ENCODE peak calls at places on chromosomes 13 and 19, in five cellular contexts. J, N, B, S and U are unnamed samples.

GRCh38 chr13:112685856-112686255 is 4.0 kb upstream of the ATP11A start:
- DNase-seq in J (no peak), N (no peak), B (peak), S (peak), U (no peak)

GRCh38 chr13:80473695-80474094 is 132.8 kb upstream of the SPRY2 start:
- DNase-seq in J (no peak), N (no peak), B (peak), S (peak), U (peak)

GRCh38 chr19:58294743-58295374 is 10.3 kb upstream of the ERVK3-1 start:
- DNase-seq in J (no peak), N (no peak), B (no peak), S (no peak), U (no peak)

GRCh38 chr19:45599286-45599685 is 2.7 kb downstream of the GPR4 start:
- DNase-seq in J (peak), N (no peak), B (no peak), S (peak), U (no peak)

GRCh38 chr13:78102121-78102677 is 183.6 kb upstream of the EDNRB start:
- DNase-seq in J (no peak), N (no peak), B (no peak), S (no peak), U (peak)

GRCh38 chr19:18815673-18816072 is 16.1 kb upstream of the UPF1 start:
- DNase-seq in J (no peak), N (no peak), B (no peak), S (peak), U (no peak)

GRCh38 chr19:2625434-2625833 is 77.1 kb downstream of the GNG7 start:
- DNase-seq in J (no peak), N (no peak), B (no peak), S (no peak), U (no peak)

GRCh38 chr19:858868-859843 is at the start of gene CFD:
- DNase-seq in J (no peak), N (no peak), B (no peak), S (peak), U (no peak)

GRCh38 chr13:46712524-46712923 is 84.4 kb downstream of the ESD start:
- DNase-seq in J (peak), N (no peak), B (peak), S (no peak), U (no peak)

GRCh38 chr13:25200783-25201182 is 28.7 kb upstream of the AMER2 start:
- DNase-seq in J (no peak), N (no peak), B (no peak), S (no peak), U (no peak)

DNA sequence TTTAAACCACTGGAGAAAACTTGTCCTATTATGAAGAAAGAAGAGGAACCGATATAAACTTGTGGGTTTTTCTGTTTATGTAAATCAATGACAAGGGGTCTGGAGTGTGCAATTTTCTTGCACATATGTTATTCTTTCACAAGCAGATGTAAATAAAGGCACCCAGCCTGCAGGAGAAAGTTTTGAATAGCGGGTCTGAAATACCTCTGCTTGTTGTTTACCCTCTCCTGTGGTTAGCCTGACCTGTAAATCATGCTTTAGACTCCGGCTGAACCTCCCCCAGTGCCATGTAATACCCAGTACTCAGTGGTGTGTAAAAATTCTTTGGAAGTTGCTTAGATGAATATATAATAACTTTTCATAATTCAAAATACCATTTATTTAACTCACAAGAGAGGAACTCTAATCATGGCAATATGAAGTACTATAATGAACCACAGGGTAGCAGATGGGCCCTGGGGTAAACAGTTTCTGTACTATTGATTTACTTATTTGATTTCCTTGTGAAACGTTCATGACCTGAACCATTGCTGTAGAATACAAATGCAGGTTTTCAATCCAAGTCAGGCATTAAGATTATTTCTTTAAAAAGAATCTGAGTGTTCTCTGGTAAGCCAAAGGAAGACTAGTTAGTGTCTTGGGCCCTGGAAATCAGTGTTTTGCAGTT is 245.1 kb downstream of the LMO7 start:
- DNase-seq in J (no peak), N (no peak), B (no peak), S (no peak), U (no peak)
- TF ChIP-seq CTCF in J (no peak), N (no peak), B (no peak), S (no peak), U (no peak)

DNA sequence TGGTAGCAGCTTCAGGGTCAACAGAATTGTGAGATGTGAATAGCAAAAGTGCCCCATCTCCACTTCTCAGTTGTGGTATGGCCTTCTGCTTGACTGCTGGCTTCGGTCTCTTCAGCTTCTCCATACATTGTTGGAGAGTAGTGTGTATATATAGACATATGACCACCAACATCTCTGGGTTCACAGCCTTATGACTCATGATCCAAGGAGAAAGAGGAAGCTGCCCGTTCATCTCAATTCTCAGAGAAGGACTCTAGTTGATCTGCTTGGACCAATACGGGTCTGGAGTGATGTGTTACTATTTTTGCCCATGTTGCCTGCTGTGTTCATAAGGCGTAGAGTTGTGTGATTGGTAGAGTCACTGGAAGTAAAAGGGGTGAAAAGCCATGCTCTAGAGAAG is 3.6 kb upstream of the COMMD6 start:
- DNase-seq in J (no peak), N (no peak), B (no peak), S (no peak), U (no peak)
- H2AFZ ChIP-seq in J (no peak), N (no peak), B (no peak), S (no peak), U (no peak)

GRCh38 chr13:23710366-23710765 is 140.2 kb downstream of the TNFRSF19 start:
- DNase-seq in J (no peak), N (no peak), B (no peak), S (no peak), U (no peak)

GRCh38 chr13:23705578-23705977 is 135.4 kb downstream of the TNFRSF19 start:
- DNase-seq in J (no peak), N (no peak), B (no peak), S (no peak), U (no peak)

GRCh38 chr13:23709521-23709920 is 139.3 kb downstream of the TNFRSF19 start:
- DNase-seq in J (no peak), N (no peak), B (no peak), S (no peak), U (no peak)

GRCh38 chr13:23711355-23711754 is 141.1 kb downstream of the TNFRSF19 start:
- DNase-seq in J (no peak), N (no peak), B (no peak), S (no peak), U (no peak)

DNA sequence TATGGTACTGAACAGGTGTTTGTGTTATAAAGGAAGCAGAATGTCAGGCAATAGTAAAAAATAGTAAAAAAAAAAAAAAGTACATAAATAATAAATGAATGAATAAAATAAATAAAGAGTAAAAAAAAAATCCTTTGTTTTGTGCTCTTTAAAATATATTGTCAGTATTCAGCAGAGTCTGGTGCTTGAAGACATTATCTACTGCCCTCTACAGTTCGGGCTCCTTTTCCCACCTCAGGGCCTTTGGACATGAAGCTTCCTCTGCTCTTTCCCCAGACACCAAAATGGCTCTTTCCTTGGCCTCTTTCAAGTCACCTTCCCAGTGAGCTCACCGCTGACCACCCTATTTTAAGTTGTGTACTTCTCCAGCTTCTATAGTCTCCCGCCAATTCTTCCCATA is 137.5 kb downstream of the TNFRSF19 start:
- DNase-seq in J (no peak), N (no peak), B (no peak), S (no peak), U (no peak)
- TF ChIP-seq CTCF in J (no peak), N (peak), B (peak), S (peak), U (peak)

GRCh38 chr19:57063070-57063469 is 56.7 kb upstream of the USP29 start:
- DNase-seq in J (no peak), N (no peak), B (no peak), S (no peak), U (no peak)

GRCh38 chr19:57067440-57067839 is 52.3 kb upstream of the USP29 start:
- DNase-seq in J (no peak), N (no peak), B (no peak), S (no peak), U (no peak)

GRCh38 chr19:57071414-57071813 is 48.4 kb upstream of the USP29 start:
- DNase-seq in J (no peak), N (no peak), B (no peak), S (no peak), U (no peak)

GRCh38 chr19:57068921-57069697 is 50.7 kb upstream of the USP29 start:
- DNase-seq in J (no peak), N (no peak), B (no peak), S (no peak), U (no peak)

DNA sequence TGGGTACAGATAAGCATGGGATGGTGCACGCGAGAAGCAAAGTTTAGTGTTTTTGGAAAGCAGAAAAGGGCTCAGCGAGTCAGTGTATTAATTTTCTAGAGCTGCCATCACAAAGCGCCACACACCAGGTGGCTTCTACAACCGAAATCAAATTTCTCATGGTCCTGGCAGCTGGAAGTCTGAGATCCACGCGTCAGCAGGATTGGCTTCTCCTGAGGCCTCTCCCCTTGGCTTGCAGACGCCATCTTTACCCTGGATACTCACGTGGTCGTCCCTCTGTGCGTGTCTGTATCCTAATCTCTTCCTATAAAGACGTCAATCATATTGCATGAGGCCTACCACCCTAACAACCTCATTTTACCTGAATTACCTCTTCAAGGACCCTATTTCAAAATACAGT is 51.5 kb upstream of the USP29 start:
- DNase-seq in J (no peak), N (no peak), B (no peak), S (no peak), U (no peak)
- H2AFZ ChIP-seq in J (no peak), N (no peak), B (no peak), S (no peak), U (no peak)